ENCODE peak calls at places on chromosomes 11 and 22, in nine cellular contexts. T is transverse colon, U is hepatocyte, K is breast epithelium, Q is psoas muscle, J is fibroblast of the aortic adventitia, X is mucosa of descending colon, M is GM06990, Y is kidney epithelial cell. C is an unnamed sample.

GRCh38 chr11:86774422-86774821 is 25.9 kb upstream of the PRSS23 start:
- DNase-seq in T (no peak), U (no peak), K (no peak), Q (no peak), J (no peak), X (no peak), M (no peak), Y (no peak), C (no peak)

GRCh38 chr11:117071344-117071787 is 26.9 kb downstream of the SIK3 start:
- DNase-seq in T (peak), U (peak), K (peak), Q (no peak), J (no peak), X (no peak), M (no peak), Y (no peak), C (no peak)

GRCh38 chr11:75968021-75968685 is 153.1 kb downstream of the UVRAG start:
- DNase-seq in T (no peak), U (no peak), K (no peak), Q (no peak), J (peak), X (no peak), M (no peak), Y (no peak), C (no peak)

GRCh38 chr22:39362271-39362670 is 12.5 kb downstream of the SYNGR1 start:
- DNase-seq in T (no peak), U (no peak), K (no peak), Q (no peak), J (no peak), X (no peak), M (no peak), Y (no peak), C (no peak)

GRCh38 chr11:76762867-76763572 is 20.1 kb upstream of the TSKU start:
- DNase-seq in T (no peak), U (no peak), K (no peak), Q (no peak), J (no peak), X (no peak), M (no peak), Y (no peak), C (no peak)

GRCh38 chr11:59754859-59755700 is at the start of gene STX3:
- DNase-seq in T (peak), U (peak), K (peak), Q (peak), J (peak), X (peak), M (peak), Y (no peak), C (no peak)

GRCh38 chr11:70099578-70100282 is 21.6 kb downstream of the ANO1 start:
- DNase-seq in T (no peak), U (peak), K (no peak), Q (peak), J (peak), X (peak), M (no peak), Y (no peak), C (no peak)

GRCh38 chr22:40463727-40464126 is 93.3 kb downstream of the SGSM3 start:
- DNase-seq in T (no peak), U (no peak), K (no peak), Q (no peak), J (no peak), X (no peak), M (peak), Y (no peak), C (no peak)

GRCh38 chr11:117832511-117832910 is 8.0 kb upstream of the FXYD2 start:
- DNase-seq in T (peak), U (no peak), K (no peak), Q (no peak), J (no peak), X (peak), M (no peak), Y (no peak), C (no peak)

GRCh38 chr11:117970400-117971024 is 15.7 kb upstream of the IL10RA start:
- DNase-seq in T (peak), U (no peak), K (no peak), Q (no peak), J (no peak), X (no peak), M (no peak), Y (no peak), C (no peak)

GRCh38 chr11:33396361-33396760 is 139.2 kb downstream of the HIPK3 start:
- DNase-seq in T (no peak), U (no peak), K (no peak), Q (no peak), J (no peak), X (no peak), M (no peak), Y (no peak), C (no peak)

DNA sequence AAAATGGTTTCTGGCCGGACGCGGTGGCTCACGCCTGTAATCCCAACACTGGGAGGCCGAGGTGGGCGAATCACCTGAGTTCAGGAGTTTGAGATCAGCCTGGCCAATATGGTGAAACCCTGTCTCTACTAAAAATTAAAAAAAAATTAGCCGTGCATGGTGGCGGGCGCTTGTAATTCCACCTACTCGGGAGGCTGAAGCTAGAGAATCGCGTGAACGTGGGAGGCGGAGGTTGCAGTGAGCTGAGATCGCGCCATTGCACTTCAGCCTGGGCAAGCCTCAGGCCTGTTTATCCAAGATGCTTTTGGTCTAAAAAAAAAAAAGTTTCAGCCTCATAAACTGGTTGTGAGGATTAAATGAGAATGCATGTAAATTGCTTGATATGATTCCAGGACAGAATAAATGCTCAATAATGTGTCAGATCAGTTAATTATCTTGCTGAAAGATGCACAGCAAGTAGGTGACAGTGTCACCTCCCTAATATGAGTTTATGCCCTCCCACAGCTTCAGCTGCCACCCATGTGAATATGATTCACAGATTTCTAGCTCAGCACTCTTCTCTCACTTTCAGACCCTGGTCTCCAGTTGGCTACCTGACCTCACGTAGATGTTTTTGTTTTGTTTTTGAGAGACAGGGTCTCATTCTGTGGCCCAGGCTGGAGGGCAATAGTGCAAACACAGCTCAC is 1.1 kb upstream of the ALG8 start:
- DNase-seq in T (no peak), U (no peak), K (no peak), Q (no peak), J (no peak), X (no peak), M (no peak), Y (no peak), C (no peak)
- H3K4me3 ChIP-seq in T (peak), U (peak), K (peak), Q (peak), J (peak), X (no peak), M (peak), Y (peak), C (peak)

GRCh38 chr11:1803246-1803645 is 31.5 kb upstream of the SYT8 start:
- DNase-seq in T (no peak), U (no peak), K (no peak), Q (no peak), J (no peak), X (no peak), M (no peak), Y (no peak), C (no peak)

GRCh38 chr11:1805525-1805924 is 29.3 kb upstream of the SYT8 start:
- DNase-seq in T (no peak), U (no peak), K (no peak), Q (no peak), J (no peak), X (no peak), M (no peak), Y (no peak), C (no peak)

GRCh38 chr11:1812274-1812673 is 22.5 kb upstream of the SYT8 start:
- DNase-seq in T (no peak), U (no peak), K (no peak), Q (no peak), J (no peak), X (no peak), M (no peak), Y (no peak), C (no peak)

GRCh38 chr11:1810761-1811160 is 24.0 kb upstream of the SYT8 start:
- DNase-seq in T (no peak), U (no peak), K (no peak), Q (no peak), J (no peak), X (no peak), M (no peak), Y (no peak), C (no peak)

DNA sequence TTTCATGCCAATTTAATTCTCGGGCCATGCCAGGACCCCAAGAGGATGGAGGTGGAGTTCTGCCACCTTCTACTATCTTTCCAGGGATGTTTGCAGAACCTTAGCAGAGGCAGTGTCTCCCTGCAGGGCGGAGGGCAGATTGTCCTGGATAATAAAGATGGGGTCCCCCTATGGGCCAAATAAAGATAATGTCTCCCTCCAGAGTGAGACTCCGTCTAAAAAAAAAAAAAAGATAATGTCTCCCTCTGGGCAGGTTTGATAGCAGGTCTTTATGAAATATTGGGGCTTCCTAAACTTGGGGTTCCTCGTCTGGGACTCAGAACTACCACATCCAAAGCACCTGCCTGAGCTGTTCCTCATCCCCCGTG is 27.2 kb upstream of the SYT8 start:
- DNase-seq in T (no peak), U (no peak), K (no peak), Q (no peak), J (no peak), X (no peak), M (no peak), Y (no peak), C (no peak)
- TF ChIP-seq CTCF in T (no peak), U (no peak), K (no peak), Q (no peak), J (no peak), X (no peak), M (peak), Y (no peak), C (no peak)

DNA sequence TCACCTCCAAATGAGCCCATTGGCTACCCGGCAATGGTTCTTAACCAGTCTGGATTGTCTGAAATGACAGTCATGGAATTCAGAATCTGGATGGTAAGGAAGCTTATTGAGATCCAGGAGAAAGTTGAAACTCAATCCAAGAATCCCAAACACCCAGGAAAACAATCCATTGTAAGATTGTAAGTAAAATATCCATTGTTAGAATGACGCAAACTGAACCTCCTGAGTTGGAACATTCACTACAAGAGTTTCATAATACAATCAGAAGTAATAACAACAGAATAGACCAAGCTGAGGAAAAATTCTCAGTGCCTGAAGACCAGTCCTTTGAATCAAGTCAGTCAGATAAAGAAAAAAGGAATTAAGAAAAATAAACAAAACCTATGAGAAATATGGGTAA is 22.1 kb downstream of the OR8G5 start:
- DNase-seq in T (no peak), U (no peak), K (no peak), Q (no peak), J (peak), X (no peak), M (no peak), Y (no peak), C (no peak)
- H3K4me3 ChIP-seq in T (no peak), U (no peak), K (no peak), Q (no peak), J (no peak), X (no peak), M (no peak), Y (no peak), C (no peak)

GRCh38 chr22:50459443-50460140 is 15.2 kb downstream of the SBF1 start:
- DNase-seq in T (no peak), U (no peak), K (no peak), Q (no peak), J (no peak), X (no peak), M (no peak), Y (no peak), C (no peak)
- TF ChIP-seq CTCF in T (no peak), U (no peak), K (no peak), Q (no peak), J (no peak), X (no peak), M (peak), Y (no peak), C (no peak)

GRCh38 chr22:33053323-33053722 is 4.9 kb downstream of the SYN3 start:
- DNase-seq in T (no peak), U (no peak), K (no peak), Q (no peak), J (no peak), X (no peak), M (no peak), Y (no peak), C (no peak)
- H3K4me3 ChIP-seq in T (no peak), U (no peak), K (no peak), Q (no peak), J (no peak), X (no peak), M (no peak), Y (no peak), C (no peak)

DNA sequence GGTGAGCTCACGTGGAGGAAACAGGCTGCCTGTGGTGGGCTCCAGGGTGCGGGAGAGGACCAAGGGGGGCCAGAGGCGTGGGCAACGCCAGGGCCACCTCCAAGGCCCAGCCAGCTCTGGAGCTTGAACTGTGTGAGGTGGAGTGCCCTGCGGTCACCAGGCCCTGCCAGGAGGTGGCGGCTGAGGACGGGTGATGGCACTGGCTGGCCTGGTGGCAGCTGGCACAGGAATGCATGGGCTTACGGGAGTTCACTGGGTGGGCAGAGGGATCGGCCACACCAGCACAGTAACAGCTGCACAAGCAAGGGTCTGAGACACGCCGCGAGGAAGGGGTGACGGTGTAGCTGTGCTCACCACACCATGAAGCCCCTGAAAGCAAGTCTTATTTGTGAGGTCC is 15.8 kb downstream of the TOLLIP start:
- DNase-seq in T (peak), U (no peak), K (peak), Q (peak), J (no peak), X (no peak), M (no peak), Y (no peak), C (no peak)
- TF ChIP-seq CTCF in T (peak), U (no peak), K (no peak), Q (peak), J (no peak), X (no peak), M (peak), Y (peak), C (peak)

GRCh38 chr11:68399916-68400315 is 60.6 kb upstream of the PPP6R3 start:
- DNase-seq in T (no peak), U (no peak), K (no peak), Q (peak), J (no peak), X (no peak), M (no peak), Y (no peak), C (no peak)
- H3K4me3 ChIP-seq in T (no peak), U (no peak), K (no peak), Q (peak), J (no peak), X (no peak), M (no peak), Y (no peak), C (no peak)

GRCh38 chr11:93113824-93114223 is 84.0 kb downstream of the SLC36A4 start:
- DNase-seq in T (no peak), U (no peak), K (no peak), Q (no peak), J (no peak), X (no peak), M (no peak), Y (no peak), C (no peak)
- TF ChIP-seq CTCF in T (no peak), U (no peak), K (no peak), Q (no peak), J (no peak), X (no peak), M (no peak), Y (no peak), C (peak)

GRCh38 chr11:28625532-28625931 is 517.3 kb downstream of the METTL15 start:
- DNase-seq in T (no peak), U (no peak), K (no peak), Q (no peak), J (no peak), X (no peak), M (no peak), Y (no peak), C (no peak)
- H3K4me3 ChIP-seq in T (no peak), U (no peak), K (no peak), Q (no peak), J (no peak), X (no peak), M (no peak), Y (no peak), C (no peak)